ENCODE peak calls at places on chromosome 20, in eight cellular contexts. One of them, this sample, is unnamed.

GRCh38 chr20:60055740-60056139 is 97.5 kb downstream of the CDH26 start:
- DNase-seq in neural progenitor cell: no peak
- DNase-seq in PC-3: no peak
- DNase-seq in OCI-LY7: no peak
- DNase-seq in MM.1S: no peak
- DNase-seq in GM23248: peak
- DNase-seq in SK-N-SH: no peak
- DNase-seq in GM23338: no peak
- DNase-seq in this sample: no peak

GRCh38 chr20:2991532-2991931 is 51.9 kb upstream of the GNRH2 start:
- DNase-seq in SK-N-SH: no peak
- DNase-seq in neural progenitor cell: no peak
- DNase-seq in OCI-LY7: no peak
- DNase-seq in PC-3: no peak
- DNase-seq in GM23338: no peak
- DNase-seq in MM.1S: no peak
- DNase-seq in GM23248: no peak
- DNase-seq in this sample: no peak

GRCh38 chr20:60101201-60101893 is 143.1 kb downstream of the CDH26 start:
- DNase-seq in PC-3: no peak
- DNase-seq in OCI-LY7: no peak
- DNase-seq in GM23248: no peak
- DNase-seq in SK-N-SH: no peak
- DNase-seq in GM23338: no peak
- DNase-seq in neural progenitor cell: no peak
- DNase-seq in MM.1S: no peak
- DNase-seq in this sample: no peak

GRCh38 chr20:62735331-62735821 is 26.7 kb downstream of the NTSR1 start:
- DNase-seq in PC-3: no peak
- DNase-seq in MM.1S: no peak
- DNase-seq in GM23248: peak
- DNase-seq in neural progenitor cell: no peak
- DNase-seq in OCI-LY7: no peak
- DNase-seq in GM23338: no peak
- DNase-seq in SK-N-SH: no peak
- DNase-seq in this sample: no peak

GRCh38 chr20:41168281-41169183 is 31.2 kb downstream of the PLCG1 start:
- DNase-seq in PC-3: no peak
- DNase-seq in neural progenitor cell: no peak
- DNase-seq in SK-N-SH: no peak
- DNase-seq in OCI-LY7: no peak
- DNase-seq in MM.1S: no peak
- DNase-seq in GM23248: no peak
- DNase-seq in GM23338: no peak
- DNase-seq in this sample: no peak

GRCh38 chr20:63492982-63493381 is 5.9 kb downstream of the EEF1A2 start:
- DNase-seq in MM.1S: no peak
- DNase-seq in SK-N-SH: no peak
- DNase-seq in OCI-LY7: no peak
- DNase-seq in GM23338: no peak
- DNase-seq in GM23248: no peak
- DNase-seq in PC-3: no peak
- DNase-seq in neural progenitor cell: no peak
- DNase-seq in this sample: no peak

GRCh38 chr20:699811-700338 is 24.3 kb upstream of the SCRT2 start:
- DNase-seq in MM.1S: no peak
- DNase-seq in neural progenitor cell: peak
- DNase-seq in SK-N-SH: peak
- DNase-seq in PC-3: no peak
- DNase-seq in OCI-LY7: no peak
- DNase-seq in GM23338: peak
- DNase-seq in GM23248: no peak
- DNase-seq in this sample: no peak

GRCh38 chr20:3781153-3781910 is at the start of gene SPEF1:
- DNase-seq in PC-3: peak
- DNase-seq in SK-N-SH: peak
- DNase-seq in neural progenitor cell: peak
- DNase-seq in GM23338: peak
- DNase-seq in GM23248: peak
- DNase-seq in MM.1S: peak
- DNase-seq in OCI-LY7: peak
- DNase-seq in this sample: peak

GRCh38 chr20:34954905-34955231 is 738 bp downstream of the GSS start:
- DNase-seq in GM23248: peak
- DNase-seq in PC-3: peak
- DNase-seq in neural progenitor cell: no peak
- DNase-seq in OCI-LY7: no peak
- DNase-seq in MM.1S: no peak
- DNase-seq in GM23338: peak
- DNase-seq in SK-N-SH: peak
- DNase-seq in this sample: peak

GRCh38 chr20:33267691-33268090 is 15.3 kb upstream of the BPIFB1 start:
- DNase-seq in GM23248: no peak
- DNase-seq in GM23338: no peak
- DNase-seq in PC-3: no peak
- DNase-seq in SK-N-SH: no peak
- DNase-seq in MM.1S: no peak
- DNase-seq in OCI-LY7: no peak
- DNase-seq in neural progenitor cell: no peak
- DNase-seq in this sample: no peak

GRCh38 chr20:2798095-2798805 is 2.2 kb downstream of the CPXM1 start:
- DNase-seq in neural progenitor cell: no peak
- DNase-seq in SK-N-SH: no peak
- DNase-seq in GM23338: no peak
- DNase-seq in MM.1S: no peak
- DNase-seq in PC-3: no peak
- DNase-seq in GM23248: no peak
- DNase-seq in OCI-LY7: no peak
- DNase-seq in this sample: no peak

GRCh38 chr20:59992531-59992930 is 34.3 kb downstream of the CDH26 start:
- DNase-seq in OCI-LY7: no peak
- DNase-seq in PC-3: peak
- DNase-seq in SK-N-SH: no peak
- DNase-seq in GM23338: no peak
- DNase-seq in neural progenitor cell: no peak
- DNase-seq in GM23248: peak
- DNase-seq in MM.1S: no peak
- DNase-seq in this sample: no peak

GRCh38 chr20:59518881-59519706 is 85.2 kb upstream of the PHACTR3 start:
- DNase-seq in neural progenitor cell: peak
- DNase-seq in GM23338: peak
- DNase-seq in GM23248: peak
- DNase-seq in PC-3: peak
- DNase-seq in OCI-LY7: peak
- DNase-seq in MM.1S: peak
- DNase-seq in SK-N-SH: peak
- DNase-seq in this sample: peak

GRCh38 chr20:5077761-5078387 is 41.9 kb downstream of the PCNA start:
- DNase-seq in neural progenitor cell: no peak
- DNase-seq in MM.1S: no peak
- DNase-seq in PC-3: no peak
- DNase-seq in SK-N-SH: no peak
- DNase-seq in GM23338: no peak
- DNase-seq in GM23248: peak
- DNase-seq in OCI-LY7: peak
- DNase-seq in this sample: no peak

GRCh38 chr20:14336667-14337066 is 745 bp downstream of the FLRT3 start:
- DNase-seq in MM.1S: peak
- DNase-seq in GM23248: peak
- DNase-seq in PC-3: peak
- DNase-seq in SK-N-SH: no peak
- DNase-seq in GM23338: peak
- DNase-seq in OCI-LY7: no peak
- DNase-seq in neural progenitor cell: peak
- DNase-seq in this sample: peak

GRCh38 chr20:59207742-59208357 is 44.2 kb downstream of the ZNF831 start:
- DNase-seq in SK-N-SH: peak
- DNase-seq in GM23338: peak
- DNase-seq in OCI-LY7: peak
- DNase-seq in MM.1S: peak
- DNase-seq in neural progenitor cell: peak
- DNase-seq in PC-3: peak
- DNase-seq in GM23248: peak
- DNase-seq in this sample: peak

GRCh38 chr20:11484479-11484878 is 433.2 kb upstream of the BTBD3 start:
- DNase-seq in PC-3: no peak
- DNase-seq in GM23248: no peak
- DNase-seq in GM23338: no peak
- DNase-seq in OCI-LY7: no peak
- DNase-seq in neural progenitor cell: no peak
- DNase-seq in MM.1S: no peak
- DNase-seq in SK-N-SH: no peak
- DNase-seq in this sample: no peak

DNA sequence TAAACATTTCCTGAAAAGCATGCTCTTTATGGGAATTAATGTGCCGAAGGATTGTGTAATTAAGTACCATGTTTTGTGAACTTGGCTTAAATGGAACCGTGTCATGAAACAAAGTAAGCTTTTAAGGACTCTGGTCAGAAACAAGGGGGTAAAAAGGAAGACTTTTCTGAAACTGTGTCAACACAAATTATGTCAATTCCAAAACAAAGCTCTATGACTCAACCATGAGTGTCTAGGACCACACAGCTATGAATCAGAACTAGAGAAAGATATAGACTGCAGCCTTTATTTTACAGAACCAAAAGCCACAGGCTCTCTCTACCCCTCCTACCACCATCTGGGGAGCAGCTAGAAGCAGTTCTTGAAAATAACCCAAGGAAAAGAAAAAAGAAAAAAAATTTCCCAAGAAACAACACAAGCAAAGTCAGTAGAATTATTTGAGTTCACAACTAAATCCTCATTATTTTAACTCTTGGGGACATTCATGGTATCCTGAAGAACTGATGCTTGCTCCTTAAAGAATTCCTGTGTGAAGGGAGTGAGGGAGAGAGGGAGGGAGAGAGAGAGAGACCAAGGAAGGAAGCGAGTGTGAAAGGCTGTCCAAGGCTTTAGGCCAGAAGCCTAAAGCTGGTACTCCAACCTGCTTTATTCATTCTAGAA is 81.9 kb downstream of the ZMYND8 start:
- DNase-seq in MM.1S: no peak
- DNase-seq in SK-N-SH: no peak
- DNase-seq in GM23248: peak
- DNase-seq in PC-3: peak
- DNase-seq in neural progenitor cell: no peak
- DNase-seq in GM23338: no peak
- DNase-seq in OCI-LY7: no peak
- DNase-seq in this sample: peak
- H3K4me3 ChIP-seq in MM.1S: no peak
- H3K4me3 ChIP-seq in SK-N-SH: no peak
- H3K4me3 ChIP-seq in GM23248: peak
- H3K4me3 ChIP-seq in PC-3: peak
- H3K4me3 ChIP-seq in neural progenitor cell: no peak
- H3K4me3 ChIP-seq in GM23338: no peak
- H3K4me3 ChIP-seq in OCI-LY7: no peak
- H3K4me3 ChIP-seq in this sample: no peak

DNA sequence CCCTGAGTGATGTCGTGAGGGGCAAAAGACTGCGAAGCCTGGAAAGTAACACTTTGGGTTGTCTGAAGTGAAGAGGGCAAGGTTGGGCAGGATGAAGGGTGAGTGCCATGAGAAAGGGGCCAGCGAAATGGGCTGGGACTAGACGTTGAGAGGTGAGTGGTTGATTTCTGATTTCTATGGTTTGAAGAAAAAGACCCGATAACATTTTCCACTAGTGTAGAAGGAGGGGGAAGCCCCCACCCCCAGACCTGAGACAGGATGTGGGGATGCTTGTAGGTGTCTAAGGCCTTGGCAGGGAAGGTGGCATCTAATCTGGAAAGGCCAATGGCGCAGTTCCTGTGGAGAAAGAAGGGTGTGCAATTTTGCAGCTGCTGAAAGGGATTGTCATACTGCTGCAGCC is 25.3 kb upstream of the KIF3B start:
- DNase-seq in SK-N-SH: no peak
- DNase-seq in GM23338: no peak
- DNase-seq in neural progenitor cell: no peak
- DNase-seq in MM.1S: no peak
- DNase-seq in PC-3: no peak
- DNase-seq in OCI-LY7: no peak
- DNase-seq in GM23248: no peak
- DNase-seq in this sample: no peak
- TF ChIP-seq EZH2phosphoT487 in SK-N-SH: no peak
- TF ChIP-seq EZH2phosphoT487 in GM23338: no peak
- TF ChIP-seq EZH2phosphoT487 in neural progenitor cell: no peak
- TF ChIP-seq EZH2phosphoT487 in MM.1S: no peak
- TF ChIP-seq EZH2phosphoT487 in PC-3: no peak
- TF ChIP-seq EZH2phosphoT487 in OCI-LY7: no peak
- TF ChIP-seq EZH2phosphoT487 in GM23248: no peak
- TF ChIP-seq EZH2phosphoT487 in this sample: no peak

DNA sequence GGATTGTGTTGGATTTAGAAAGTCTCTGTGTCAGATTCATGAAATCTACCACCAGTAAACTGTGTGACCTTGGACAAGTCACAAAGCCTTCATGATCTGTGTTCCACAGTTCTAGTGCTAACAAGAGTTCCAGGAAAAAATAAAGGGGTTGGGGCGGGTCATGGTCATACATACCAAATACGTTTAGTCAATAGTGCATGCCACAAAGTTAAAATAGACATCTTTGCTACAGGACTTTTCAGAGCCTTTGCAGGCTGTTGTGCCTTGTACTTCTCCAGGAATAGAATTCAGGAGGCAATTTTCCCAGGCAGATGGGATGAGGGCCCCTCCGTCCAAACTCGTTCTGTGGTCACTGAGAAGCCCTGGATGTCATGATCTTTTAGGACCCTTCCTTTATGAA is 127.2 kb downstream of the EYA2 start:
- DNase-seq in GM23338: no peak
- DNase-seq in SK-N-SH: no peak
- DNase-seq in PC-3: no peak
- DNase-seq in MM.1S: peak
- DNase-seq in OCI-LY7: no peak
- DNase-seq in neural progenitor cell: no peak
- DNase-seq in GM23248: no peak
- DNase-seq in this sample: no peak
- H3K4me3 ChIP-seq in GM23338: no peak
- H3K4me3 ChIP-seq in SK-N-SH: no peak
- H3K4me3 ChIP-seq in PC-3: no peak
- H3K4me3 ChIP-seq in MM.1S: no peak
- H3K4me3 ChIP-seq in OCI-LY7: no peak
- H3K4me3 ChIP-seq in neural progenitor cell: no peak
- H3K4me3 ChIP-seq in GM23248: no peak
- H3K4me3 ChIP-seq in this sample: no peak

DNA sequence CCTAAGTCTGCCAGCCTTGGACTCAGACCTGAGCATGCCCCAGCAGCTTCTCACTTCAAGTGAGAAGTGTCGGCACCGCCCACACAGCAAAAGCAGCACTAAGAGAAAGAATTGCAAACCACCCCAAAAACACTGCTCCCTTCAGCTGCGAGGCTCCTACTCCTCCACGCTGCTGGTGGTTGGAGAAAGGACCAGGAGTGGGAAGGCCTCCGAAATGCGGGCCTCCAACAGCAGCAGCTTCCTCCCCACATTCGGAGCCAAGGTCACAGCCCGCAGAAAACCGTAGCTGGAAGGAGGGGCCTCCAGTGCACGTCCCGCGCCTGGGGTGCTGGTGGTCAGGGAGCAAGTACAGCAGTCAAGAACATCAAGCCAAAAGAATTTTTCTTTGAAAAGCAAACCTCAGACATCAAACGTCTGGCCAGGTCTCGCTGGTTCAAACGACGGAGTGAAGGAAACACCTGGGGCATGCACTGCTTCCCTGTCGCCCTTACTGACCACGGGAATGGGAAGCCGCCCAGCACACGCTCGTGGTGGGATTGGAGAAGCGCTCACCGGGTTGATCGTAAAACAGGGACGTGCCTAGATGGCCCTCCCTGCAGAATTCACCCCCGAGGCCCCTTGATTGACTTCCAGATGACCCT is 185.6 kb upstream of the CST7 start:
- DNase-seq in GM23338: no peak
- DNase-seq in PC-3: no peak
- DNase-seq in SK-N-SH: no peak
- DNase-seq in GM23248: no peak
- DNase-seq in MM.1S: no peak
- DNase-seq in neural progenitor cell: no peak
- DNase-seq in OCI-LY7: no peak
- DNase-seq in this sample: no peak
- TF ChIP-seq EZH2phosphoT487 in GM23338: no peak
- TF ChIP-seq EZH2phosphoT487 in PC-3: no peak
- TF ChIP-seq EZH2phosphoT487 in SK-N-SH: no peak
- TF ChIP-seq EZH2phosphoT487 in GM23248: no peak
- TF ChIP-seq EZH2phosphoT487 in MM.1S: no peak
- TF ChIP-seq EZH2phosphoT487 in neural progenitor cell: no peak
- TF ChIP-seq EZH2phosphoT487 in OCI-LY7: no peak
- TF ChIP-seq EZH2phosphoT487 in this sample: no peak

This sample was measured in hepatocyte.